ENCODE peak calls at places on chromosomes 12 and 14, in seven cellular contexts. H is choroid plexus epithelial cell, W is fibroblast of mammary gland, T is WTC11, Q is GM12865, F is pancreas, N is glutamatergic neuron. I is an unnamed sample.

GRCh38 chr12:27995406-27995805 is 22.9 kb upstream of the PTHLH start:
- DNase-seq in H (no peak), W (no peak), T (no peak), Q (no peak), F (no peak), N (no peak), I (no peak)

GRCh38 chr12:54017027-54017788 is 8.4 kb downstream of the HOXC8 start:
- DNase-seq in H (no peak), W (peak; percentile 51), T (no peak), Q (no peak), F (no peak), N (no peak), I (no peak)

GRCh38 chr14:104940526-104941150 is 16.0 kb downstream of the PLD4 start:
- DNase-seq in H (peak; percentile 33), W (no peak), T (peak; percentile 9), Q (no peak), F (no peak), N (peak; percentile 2), I (peak; percentile 11)

GRCh38 chr14:101017209-101017608 is 113.7 kb upstream of the RTL1 start:
- DNase-seq in H (peak; percentile 68), W (peak; percentile 15), T (no peak), Q (no peak), F (no peak), N (no peak), I (peak; percentile 23)

GRCh38 chr12:5227722-5228274 is 184.1 kb downstream of the KCNA5 start:
- DNase-seq in H (no peak), W (no peak), T (no peak), Q (no peak), F (no peak), N (no peak), I (no peak)

GRCh38 chr12:82730832-82731497 is 44.3 kb downstream of the TMTC2 start:
- DNase-seq in H (peak; percentile 52), W (peak; percentile 65), T (no peak), Q (no peak), F (no peak), N (no peak), I (no peak)

GRCh38 chr12:41981758-41982157 is 162.9 kb downstream of the GXYLT1 start:
- DNase-seq in H (peak; percentile 3), W (peak; percentile 63), T (no peak), Q (no peak), F (no peak), N (no peak), I (no peak)

GRCh38 chr12:106417926-106418910 is 60.7 kb downstream of the POLR3B start:
- DNase-seq in H (peak; percentile 89), W (peak; percentile 69), T (no peak), Q (no peak), F (no peak), N (no peak), I (peak; percentile 60)

GRCh38 chr14:104460920-104461651 is 118.5 kb upstream of the C14orf180 start:
- DNase-seq in H (no peak), W (no peak), T (peak; percentile 72), Q (no peak), F (no peak), N (peak; percentile 68), I (no peak)

GRCh38 chr14:35113308-35113950 is 8.4 kb downstream of the PPP2R3C start:
- DNase-seq in H (no peak), W (no peak), T (peak; percentile 19), Q (no peak), F (no peak), N (no peak), I (peak; percentile 58)

GRCh38 chr14:101174522-101174838 is 271.0 kb upstream of the RTL1 start:
- DNase-seq in H (no peak), W (no peak), T (no peak), Q (no peak), F (no peak), N (no peak), I (no peak)

GRCh38 chr14:63745858-63746425 is 18.1 kb upstream of the SGPP1 start:
- DNase-seq in H (no peak), W (no peak), T (no peak), Q (peak; percentile 79), F (no peak), N (no peak), I (no peak)

GRCh38 chr14:103302966-103303365 is 31.1 kb upstream of the EIF5 start:
- DNase-seq in H (peak; percentile 28), W (no peak), T (no peak), Q (no peak), F (no peak), N (no peak), I (peak; percentile 25)

GRCh38 chr14:82239205-82239604 is 705.6 kb upstream of the SEL1L start:
- DNase-seq in H (no peak), W (no peak), T (no peak), Q (no peak), F (no peak), N (no peak), I (no peak)

GRCh38 chr14:55976619-55977018 is 141.6 kb upstream of the PELI2 start:
- DNase-seq in H (no peak), W (no peak), T (no peak), Q (no peak), F (peak; percentile 29), N (no peak), I (no peak)

GRCh38 chr12:112946236-112947000 is 8.1 kb downstream of the OAS3 start:
- DNase-seq in H (no peak), W (no peak), T (no peak), Q (no peak), F (no peak), N (no peak), I (no peak)

GRCh38 chr14:72924332-72924731 is 1.9 kb upstream of the DCAF4 start:
- DNase-seq in H (no peak), W (no peak), T (no peak), Q (no peak), F (peak; percentile 65), N (no peak), I (no peak)

GRCh38 chr12:113875681-113876080 is 90.4 kb downstream of the RBM19 start:
- DNase-seq in H (peak; percentile 58), W (peak; percentile 9), T (no peak), Q (no peak), F (no peak), N (no peak), I (no peak)

GRCh38 chr12:98217257-98217656 is 298.1 kb upstream of the TMPO start:
- DNase-seq in H (no peak), W (no peak), T (no peak), Q (no peak), F (no peak), N (no peak), I (no peak)

GRCh38 chr12:118773956-118774723 is 207.2 kb upstream of the SRRM4 start:
- DNase-seq in H (no peak), W (no peak), T (peak; percentile 92), Q (no peak), F (no peak), N (peak; percentile 85), I (no peak)

GRCh38 chr14:95340201-95340697 is 20.5 kb upstream of the CLMN start:
- DNase-seq in H (no peak), W (no peak), T (no peak), Q (no peak), F (peak; percentile 98), N (no peak), I (no peak)

GRCh38 chr12:68317047-68317667 is 15.0 kb downstream of the MDM1 start:
- DNase-seq in H (peak; percentile 83), W (peak; percentile 66), T (no peak), Q (peak; percentile 68), F (peak; percentile 38), N (no peak), I (peak; percentile 72)

GRCh38 chr14:73465833-73466532 is 7.6 kb upstream of the NUMB start:
- DNase-seq in H (peak; percentile 17), W (no peak), T (no peak), Q (no peak), F (no peak), N (no peak), I (no peak)

GRCh38 chr12:127810026-127810425 is 456.9 kb upstream of the TMEM132C start:
- DNase-seq in H (peak; percentile 84), W (peak; percentile 98), T (no peak), Q (no peak), F (no peak), N (no peak), I (peak; percentile 91)

GRCh38 chr12:127809236-127809635 is 457.7 kb upstream of the TMEM132C start:
- DNase-seq in H (peak; percentile 72), W (peak; percentile 83), T (no peak), Q (no peak), F (peak; percentile 38), N (no peak), I (peak; percentile 74)

GRCh38 chr12:127813147-127813546 is 453.8 kb upstream of the TMEM132C start:
- DNase-seq in H (no peak), W (no peak), T (no peak), Q (no peak), F (no peak), N (no peak), I (no peak)

GRCh38 chr12:127811988-127812387 is 455.0 kb upstream of the TMEM132C start:
- DNase-seq in H (peak; percentile 33), W (peak; percentile 85), T (no peak), Q (no peak), F (no peak), N (no peak), I (peak; percentile 68)
- TF ChIP-seq CTCF in H (no peak), W (no peak), T (no peak), Q (no peak), F (no peak), N (no peak), I (no peak)

GRCh38 chr14:77213657-77214016 is 32.0 kb downstream of the TMEM63C start:
- DNase-seq in H (no peak), W (no peak), T (no peak), Q (no peak), F (no peak), N (no peak), I (no peak)
- TF ChIP-seq CTCF in H (no peak), W (no peak), T (no peak), Q (no peak), F (no peak), N (no peak), I (no peak)

GRCh38 chr12:29639893-29640495 is 142.5 kb upstream of the OVCH1 start:
- DNase-seq in H (no peak), W (peak; percentile 71), T (no peak), Q (no peak), F (no peak), N (no peak), I (peak; percentile 9)

GRCh38 chr12:29644536-29645162 is 139.1 kb downstream of the TMTC1 start:
- DNase-seq in H (no peak), W (no peak), T (no peak), Q (no peak), F (no peak), N (no peak), I (no peak)

GRCh38 chr12:29638528-29638927 is 141.0 kb upstream of the OVCH1 start:
- DNase-seq in H (no peak), W (no peak), T (no peak), Q (no peak), F (no peak), N (no peak), I (no peak)

GRCh38 chr12:29640589-29641345 is 143.0 kb downstream of the TMTC1 start:
- DNase-seq in H (peak; percentile 59), W (peak; percentile 87), T (peak; percentile 16), Q (no peak), F (no peak), N (no peak), I (peak; percentile 85)
- TF ChIP-seq CTCF in H (peak; percentile 29), W (peak; percentile 44), T (no peak), Q (no peak), F (no peak), N (no peak), I (peak; percentile 22)

GRCh38 chr14:27712364-27712763 is 1054.2 kb upstream of the FOXG1 start:
- DNase-seq in H (no peak), W (no peak), T (no peak), Q (no peak), F (no peak), N (no peak), I (no peak)

GRCh38 chr14:27715561-27715960 is 1051.0 kb upstream of the FOXG1 start:
- DNase-seq in H (no peak), W (no peak), T (no peak), Q (no peak), F (no peak), N (no peak), I (no peak)
- TF ChIP-seq CTCF in H (no peak), W (no peak), T (no peak), Q (no peak), F (no peak), N (no peak), I (no peak)